ENCODE peak calls at places on chromosomes 1 and 21, in ten cellular contexts. O is effector CD4-positive, alpha-beta T cell; D is NCI-H2171; U is GM03348; A is COR-L47; F is stimulated activated CD8-positive, alpha-beta memory T cell treated with anti-CD3 and anti-CD28 coated beads, Interleukin-15, amount 100 ng/mL, for 1 hour; V is coronary artery; C is activated CD4-positive, alpha-beta T cell treated with anti-CD3 and anti-CD28 coated beads, Interleukin-2, amount 50 U/mL, for 4 hours; K is tibial nerve; T is AG20443. G is an unnamed sample.

GRCh38 chr1:8412183-8412831 is 94.4 kb downstream of the SLC45A1 start:
- DNase-seq in D (no peak), U (peak; percentile 77), A (no peak), O (no peak), T (peak; percentile 71), K (peak; percentile 53), C (no peak), F (no peak), V (no peak), G (peak; percentile 77)

GRCh38 chr1:63651110-63651776 is 58.0 kb downstream of the PGM1 start:
- DNase-seq in U (peak; percentile 27), D (no peak), A (no peak), V (no peak), T (no peak), C (peak; percentile 7), K (no peak), F (no peak), O (peak; percentile 27), G (peak; percentile 90)

GRCh38 chr1:225915538-225915991 is 8.5 kb downstream of the PYCR2 start:
- DNase-seq in U (no peak), C (no peak), O (no peak), F (no peak), A (no peak), K (no peak), D (peak; percentile 80), V (no peak), T (no peak), G (no peak)

GRCh38 chr1:30513396-30514136 is 209.8 kb downstream of the MATN1 start:
- DNase-seq in O (no peak), T (no peak), F (no peak), D (no peak), V (peak; percentile 60), C (no peak), U (no peak), A (no peak), K (no peak), G (no peak)

GRCh38 chr1:186178426-186179043 is 196.5 kb downstream of the TPR start:
- DNase-seq in C (no peak), A (no peak), U (no peak), T (no peak), F (no peak), V (no peak), D (peak; percentile 5), K (no peak), O (no peak), G (no peak)

GRCh38 chr1:150302338-150302737 is 8.7 kb downstream of the MRPS21 start:
- DNase-seq in A (no peak), V (no peak), D (no peak), U (no peak), F (no peak), O (no peak), K (no peak), T (no peak), C (no peak), G (no peak)

GRCh38 chr1:89706700-89707012 is 73.7 kb downstream of the LRRC8C start:
- DNase-seq in C (no peak), D (no peak), U (no peak), F (no peak), V (no peak), T (no peak), A (no peak), K (no peak), O (no peak), G (no peak)

GRCh38 chr1:38558476-38559179 is 300.9 kb downstream of the RRAGC start:
- DNase-seq in U (no peak), D (no peak), V (no peak), F (no peak), K (no peak), A (no peak), O (no peak), T (no peak), C (no peak), G (no peak)

GRCh38 chr21:45469273-45470086 is 64.5 kb downstream of the COL18A1 start:
- DNase-seq in O (no peak), D (no peak), F (no peak), T (no peak), K (peak; percentile 25), A (no peak), C (no peak), U (no peak), V (no peak), G (peak; percentile 9)

GRCh38 chr1:98422821-98423220 is 238.7 kb upstream of the SNX7 start:
- DNase-seq in U (peak; percentile 16), A (no peak), V (no peak), O (no peak), D (no peak), T (peak; percentile 39), K (no peak), C (no peak), F (no peak), G (peak; percentile 75)

GRCh38 chr1:54809496-54810074 is 8.5 kb upstream of the TTC22 start:
- DNase-seq in C (no peak), U (no peak), A (no peak), O (no peak), K (no peak), F (no peak), T (no peak), V (peak; percentile 40), D (no peak), G (no peak)

GRCh38 chr1:3504823-3505155 is 50.3 kb downstream of the ARHGEF16 start:
- DNase-seq in K (peak; percentile 29), D (no peak), O (no peak), U (peak; percentile 60), V (no peak), T (peak; percentile 67), A (no peak), C (no peak), F (no peak), G (peak; percentile 23)

GRCh38 chr1:37448185-37448584 is 26.2 kb upstream of the ZC3H12A start:
- DNase-seq in D (no peak), U (no peak), V (no peak), C (no peak), T (no peak), A (no peak), F (no peak), O (no peak), K (no peak), G (no peak)

G was measured in RPMI7951.